ENCODE peak calls at places on chromosomes 7 and 10, in nine cellular contexts. P, C, M, J, W, K, U, S and X are unnamed samples.

GRCh38 chr10:98225000-98225399 is 43.0 kb downstream of the LOXL4 start:
- DNase-seq in P (no peak), C (no peak), M (no peak), J (no peak), W (no peak), K (no peak), U (no peak), S (no peak), X (no peak)

GRCh38 chr10:58704226-58705200 is 191.8 kb downstream of the BICC1 start:
- DNase-seq in P (no peak), C (no peak), M (no peak), J (no peak), W (no peak), K (no peak), U (no peak), S (no peak), X (no peak)

GRCh38 chr7:85475476-85475875 is 288.6 kb upstream of the SEMA3D start:
- DNase-seq in P (no peak), C (no peak), M (no peak), J (no peak), W (no peak), K (no peak), U (no peak), S (no peak), X (no peak)

GRCh38 chr10:34160595-34160994 is 654.5 kb downstream of the PARD3 start:
- DNase-seq in P (no peak), C (no peak), M (no peak), J (no peak), W (no peak), K (no peak), U (no peak), S (no peak), X (no peak)

GRCh38 chr7:30159153-30159552 is 24.4 kb downstream of the MTURN start:
- DNase-seq in P (no peak), C (no peak), M (no peak), J (no peak), W (no peak), K (no peak), U (peak; percentile 81), S (no peak), X (no peak)

GRCh38 chr7:32070406-32071360 is at the start of gene PDE1C:
- DNase-seq in P (no peak), C (no peak), M (no peak), J (no peak), W (no peak), K (no peak), U (no peak), S (peak; percentile 52), X (no peak)

GRCh38 chr10:92755725-92756124 is 66.0 kb downstream of the HHEX start:
- DNase-seq in P (no peak), C (peak; percentile 86), M (no peak), J (no peak), W (no peak), K (no peak), U (no peak), S (no peak), X (no peak)

GRCh38 chr7:91911121-91911520 is 29.5 kb upstream of the AKAP9 start:
- DNase-seq in P (no peak), C (no peak), M (no peak), J (no peak), W (no peak), K (no peak), U (no peak), S (no peak), X (no peak)

GRCh38 chr10:34528320-34528719 is 286.8 kb downstream of the PARD3 start:
- DNase-seq in P (no peak), C (peak; percentile 83), M (no peak), J (no peak), W (no peak), K (peak; percentile 65), U (no peak), S (no peak), X (no peak)

GRCh38 chr7:4645241-4645640 is 36.9 kb upstream of the FOXK1 start:
- DNase-seq in P (no peak), C (no peak), M (no peak), J (no peak), W (no peak), K (no peak), U (no peak), S (no peak), X (no peak)

GRCh38 chr7:4638781-4639575 is 43.1 kb upstream of the FOXK1 start:
- DNase-seq in P (no peak), C (no peak), M (no peak), J (no peak), W (no peak), K (no peak), U (no peak), S (no peak), X (no peak)

GRCh38 chr7:4641091-4641666 is 40.9 kb upstream of the FOXK1 start:
- DNase-seq in P (no peak), C (no peak), M (no peak), J (no peak), W (no peak), K (no peak), U (no peak), S (no peak), X (no peak)

GRCh38 chr7:4642468-4643203 is 39.5 kb upstream of the FOXK1 start:
- DNase-seq in P (no peak), C (peak; percentile 16), M (no peak), J (no peak), W (no peak), K (no peak), U (peak; percentile 53), S (no peak), X (no peak)

DNA sequence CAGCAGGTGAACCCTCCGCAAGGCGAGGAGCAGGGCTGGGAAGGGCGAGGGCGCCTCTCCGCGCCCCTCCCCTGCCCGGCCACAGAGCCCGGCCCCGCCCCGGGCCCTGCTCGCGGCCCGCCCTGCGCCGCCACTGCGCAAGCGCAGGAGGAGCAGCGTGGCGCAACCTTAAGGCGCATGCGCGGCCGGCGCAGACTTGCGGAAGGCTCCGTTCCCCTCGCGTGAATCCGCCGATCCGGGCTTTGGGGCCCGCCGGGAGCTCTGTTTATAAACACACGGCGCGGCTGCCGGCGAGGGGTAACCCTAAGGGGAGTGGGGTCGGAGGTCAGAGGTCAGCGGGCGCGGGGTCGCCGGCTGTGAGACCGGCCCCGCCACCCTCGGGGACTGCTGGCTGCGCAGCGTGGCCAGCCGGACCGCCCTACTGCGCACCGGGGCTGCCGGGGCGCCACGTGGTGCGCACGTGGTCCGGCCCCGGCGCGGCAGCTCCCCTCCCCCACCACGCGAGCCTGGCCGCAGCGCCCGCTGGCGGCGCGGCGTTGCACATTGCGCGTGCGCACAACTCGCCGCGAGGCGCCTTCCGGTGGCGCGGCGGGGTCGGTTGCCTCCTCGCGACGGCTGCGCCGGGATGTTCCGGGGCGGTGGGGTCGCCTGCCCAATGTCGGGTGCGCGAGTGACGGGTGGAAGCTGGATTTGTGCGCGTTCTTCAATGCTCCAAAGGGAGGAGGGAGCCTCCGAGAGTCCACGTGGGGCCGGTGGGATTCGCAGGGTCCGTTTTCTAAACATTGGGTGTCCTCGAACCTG is 40.2 kb upstream of the FOXK1 start:
- DNase-seq in P (peak; percentile 96), C (peak; percentile 95), M (peak; percentile 91), J (peak; percentile 68), W (peak; percentile 94), K (peak; percentile 80), U (peak; percentile 97), S (peak; percentile 99), X (peak; percentile 99)
- TF ChIP-seq POLR2A in P (peak; percentile 73), C (peak; percentile 82), M (peak; percentile 80), J (peak; percentile 88), W (no peak), K (no peak), U (peak; percentile 99), S (peak; percentile 56), X (peak; percentile 95)

GRCh38 chr7:36880108-36880507 is 155.8 kb upstream of the AOAH start:
- DNase-seq in P (no peak), C (no peak), M (no peak), J (no peak), W (no peak), K (no peak), U (peak; percentile 35), S (no peak), X (peak; percentile 1)

GRCh38 chr7:36879021-36879420 is 154.7 kb upstream of the AOAH start:
- DNase-seq in P (no peak), C (no peak), M (no peak), J (no peak), W (no peak), K (no peak), U (no peak), S (no peak), X (no peak)

GRCh38 chr7:36878288-36878687 is 154.0 kb upstream of the AOAH start:
- DNase-seq in P (no peak), C (no peak), M (no peak), J (no peak), W (no peak), K (no peak), U (no peak), S (no peak), X (no peak)

GRCh38 chr7:36871863-36872262 is 147.6 kb upstream of the AOAH start:
- DNase-seq in P (no peak), C (peak; percentile 18), M (no peak), J (no peak), W (no peak), K (no peak), U (peak; percentile 33), S (no peak), X (peak; percentile 44)

GRCh38 chr7:36875794-36876193 is 151.5 kb upstream of the AOAH start:
- DNase-seq in P (no peak), C (no peak), M (no peak), J (no peak), W (no peak), K (no peak), U (no peak), S (no peak), X (no peak)
- TF ChIP-seq POLR2A in P (no peak), C (no peak), M (no peak), J (no peak), W (no peak), K (no peak), U (no peak), S (no peak), X (no peak)

DNA sequence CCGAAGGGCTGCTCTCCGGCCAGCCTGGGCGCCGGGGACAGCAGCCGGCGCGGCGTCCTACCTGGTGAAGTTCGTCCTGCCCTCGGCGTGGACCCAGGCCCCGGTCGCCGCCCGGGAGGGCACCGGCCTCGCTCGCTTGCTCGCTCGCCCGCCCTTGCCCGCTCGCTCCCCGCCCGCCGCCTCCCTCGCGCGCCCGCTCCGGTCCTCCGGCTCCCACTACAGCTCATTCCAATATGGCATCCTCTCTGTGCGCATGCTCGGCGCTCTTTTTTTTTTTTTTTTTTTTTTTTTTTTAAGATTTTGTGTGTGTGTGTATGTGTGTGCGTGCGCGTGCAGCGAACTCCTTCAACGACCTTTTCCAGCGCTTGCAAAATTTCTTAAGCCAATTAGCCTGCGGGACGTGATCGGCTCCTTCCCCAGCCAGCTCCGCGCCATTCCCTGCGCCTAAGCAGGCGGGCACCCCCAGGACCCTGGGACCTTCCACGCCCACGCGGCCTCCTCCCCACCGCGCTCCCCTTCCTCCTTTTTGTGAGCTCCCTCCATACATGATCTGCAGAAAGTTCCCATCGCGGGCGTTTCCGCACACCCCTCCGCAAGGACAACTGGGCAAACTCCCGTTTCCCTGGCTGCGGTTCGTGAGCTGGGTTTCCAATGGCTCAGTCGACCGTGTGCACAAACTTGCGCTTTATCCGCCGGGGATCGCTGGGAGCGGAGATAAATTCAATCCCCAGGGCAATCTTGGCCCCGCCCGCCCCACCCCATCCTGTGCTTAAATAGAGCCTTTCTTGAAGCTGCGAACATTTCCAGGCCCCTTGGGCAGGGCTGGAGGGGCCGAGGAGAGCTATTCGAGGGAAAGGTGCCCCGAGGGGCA is at the start of gene SFMBT2:
- DNase-seq in P (peak; percentile 74), C (peak; percentile 65), M (no peak), J (no peak), W (no peak), K (no peak), U (peak; percentile 78), S (peak; percentile 80), X (peak; percentile 83)
- TF ChIP-seq POLR2A in P (peak; percentile 34), C (no peak), M (peak; percentile 45), J (peak; percentile 18), W (no peak), K (no peak), U (peak; percentile 26), S (peak; percentile 27), X (no peak)

GRCh38 chr7:134458806-134459698 is at the start of gene AKR1B1:
- DNase-seq in P (peak; percentile 93), C (peak; percentile 89), M (peak; percentile 79), J (peak; percentile 66), W (peak; percentile 85), K (peak; percentile 74), U (peak; percentile 97), S (peak; percentile 95), X (peak; percentile 31)
- TF ChIP-seq POLR2A in P (peak; percentile 94), C (no peak), M (peak; percentile 79), J (peak; percentile 71), W (no peak), K (peak; percentile 60), U (peak; percentile 52), S (peak; percentile 62), X (no peak)